ENCODE peak calls at places on chromosome 20, in four cellular contexts. B is lower leg skin, G is A172, K is memory B cell. X is an unnamed sample.

GRCh38 chr20:50845566-50846211 is 50.8 kb downstream of the BCAS4 start:
- DNase-seq in G (no peak), B (no peak), K (no peak), X (no peak)

GRCh38 chr20:47348539-47349142 is 7.9 kb downstream of the ZMYND8 start:
- DNase-seq in B (no peak), G (no peak), K (no peak), X (no peak)

GRCh38 chr20:32461836-32462600 is 103.9 kb downstream of the ASXL1 start:
- DNase-seq in B (no peak), K (no peak), G (no peak), X (no peak)

GRCh38 chr20:62367483-62368302 is 581 bp upstream of the LAMA5 start:
- DNase-seq in B (no peak), K (peak), G (no peak), X (peak)

GRCh38 chr20:63519765-63520593 is 586 bp upstream of the PPDPF start:
- DNase-seq in G (peak), K (peak), B (no peak), X (peak)

GRCh38 chr20:38559764-38560163 is 21.2 kb upstream of the ADIG start:
- DNase-seq in G (no peak), K (no peak), B (no peak), X (no peak)

GRCh38 chr20:62933966-62934365 is 4.0 kb upstream of the GID8 start:
- DNase-seq in K (no peak), B (no peak), G (no peak), X (no peak)

GRCh38 chr20:44566811-44567210 is 15.6 kb upstream of the PKIG start:
- DNase-seq in K (no peak), G (no peak), B (no peak), X (no peak)

GRCh38 chr20:36045373-36045714 is 77.0 kb downstream of the CNBD2 start:
- DNase-seq in B (no peak), G (no peak), K (no peak), X (no peak)

GRCh38 chr20:17538517-17539170 is 7.5 kb upstream of the BFSP1 start:
- DNase-seq in B (no peak), K (no peak), G (peak), X (no peak)

GRCh38 chr20:23061713-23062561 is 12.5 kb upstream of the THBD start:
- DNase-seq in K (no peak), B (no peak), G (peak), X (peak)

GRCh38 chr20:3889489-3890409 is 562 bp downstream of the PANK2 start:
- DNase-seq in G (peak), B (peak), K (no peak), X (peak)

GRCh38 chr20:63135411-63135810 is 80.5 kb downstream of the YTHDF1 start:
- DNase-seq in K (no peak), B (no peak), G (no peak), X (no peak)

GRCh38 chr20:41177636-41178035 is 40.3 kb downstream of the PLCG1 start:
- DNase-seq in B (peak), K (no peak), G (peak), X (peak)

GRCh38 chr20:60632420-60633262 is 619.4 kb upstream of the CDH4 start:
- DNase-seq in G (no peak), B (no peak), K (no peak), X (no peak)

GRCh38 chr20:49179368-49180277 is 8.5 kb downstream of the STAU1 start:
- DNase-seq in B (no peak), K (no peak), G (no peak), X (no peak)

GRCh38 chr20:23296841-23297701 is 53.5 kb upstream of the NXT1 start:
- DNase-seq in G (no peak), K (no peak), B (peak), X (no peak)

GRCh38 chr20:62815066-62815991 is 1.5 kb upstream of the COL9A3 start:
- DNase-seq in B (no peak), K (no peak), G (peak), X (no peak)